ENCODE peak calls at places on chromosome 5, in ten cellular contexts. One of them, this sample, is unnamed.

GRCh38 chr5:110031402-110032140 is 341.8 kb downstream of the MAN2A1 start:
- DNase-seq in endothelial cell of umbilical vein: no peak
- DNase-seq in epithelial cell of proximal tubule: no peak
- DNase-seq in CD4-positive, alpha-beta T cell: no peak
- DNase-seq in PC-3: peak
- DNase-seq in gastrocnemius medialis: no peak
- DNase-seq in H9: no peak
- DNase-seq in MCF 10A: peak
- DNase-seq in sigmoid colon: no peak
- DNase-seq in astrocyte of the spinal cord: no peak
- DNase-seq in this sample: no peak

GRCh38 chr5:170100051-170100943 is 5.4 kb upstream of the FOXI1 start:
- DNase-seq in endothelial cell of umbilical vein: peak
- DNase-seq in epithelial cell of proximal tubule: peak
- DNase-seq in CD4-positive, alpha-beta T cell: peak
- DNase-seq in PC-3: peak
- DNase-seq in gastrocnemius medialis: peak
- DNase-seq in H9: peak
- DNase-seq in MCF 10A: peak
- DNase-seq in sigmoid colon: peak
- DNase-seq in astrocyte of the spinal cord: peak
- DNase-seq in this sample: peak

GRCh38 chr5:84430079-84430478 is 45.4 kb upstream of the EDIL3 start:
- DNase-seq in endothelial cell of umbilical vein: no peak
- DNase-seq in epithelial cell of proximal tubule: no peak
- DNase-seq in CD4-positive, alpha-beta T cell: no peak
- DNase-seq in PC-3: no peak
- DNase-seq in gastrocnemius medialis: no peak
- DNase-seq in H9: no peak
- DNase-seq in MCF 10A: no peak
- DNase-seq in sigmoid colon: no peak
- DNase-seq in astrocyte of the spinal cord: no peak
- DNase-seq in this sample: no peak

GRCh38 chr5:137486707-137487106 is 12.4 kb downstream of the SPOCK1 start:
- DNase-seq in endothelial cell of umbilical vein: peak
- DNase-seq in epithelial cell of proximal tubule: peak
- DNase-seq in CD4-positive, alpha-beta T cell: no peak
- DNase-seq in PC-3: peak
- DNase-seq in gastrocnemius medialis: peak
- DNase-seq in H9: no peak
- DNase-seq in MCF 10A: peak
- DNase-seq in sigmoid colon: no peak
- DNase-seq in astrocyte of the spinal cord: peak
- DNase-seq in this sample: peak

GRCh38 chr5:165321912-165322311 is 1816.5 kb downstream of the MAT2B start:
- DNase-seq in endothelial cell of umbilical vein: peak
- DNase-seq in epithelial cell of proximal tubule: no peak
- DNase-seq in CD4-positive, alpha-beta T cell: no peak
- DNase-seq in PC-3: peak
- DNase-seq in gastrocnemius medialis: no peak
- DNase-seq in H9: no peak
- DNase-seq in MCF 10A: peak
- DNase-seq in sigmoid colon: no peak
- DNase-seq in astrocyte of the spinal cord: peak
- DNase-seq in this sample: peak

GRCh38 chr5:33781286-33781685 is 110.5 kb downstream of the ADAMTS12 start:
- DNase-seq in endothelial cell of umbilical vein: no peak
- DNase-seq in epithelial cell of proximal tubule: peak
- DNase-seq in CD4-positive, alpha-beta T cell: no peak
- DNase-seq in PC-3: peak
- DNase-seq in gastrocnemius medialis: peak
- DNase-seq in H9: no peak
- DNase-seq in MCF 10A: no peak
- DNase-seq in sigmoid colon: peak
- DNase-seq in astrocyte of the spinal cord: peak
- DNase-seq in this sample: peak

GRCh38 chr5:7394889-7395431 is 978 bp upstream of the ADCY2 start:
- DNase-seq in endothelial cell of umbilical vein: no peak
- DNase-seq in epithelial cell of proximal tubule: no peak
- DNase-seq in CD4-positive, alpha-beta T cell: no peak
- DNase-seq in PC-3: no peak
- DNase-seq in gastrocnemius medialis: peak
- DNase-seq in H9: peak
- DNase-seq in MCF 10A: no peak
- DNase-seq in sigmoid colon: no peak
- DNase-seq in astrocyte of the spinal cord: no peak
- DNase-seq in this sample: no peak

GRCh38 chr5:53917095-53917494 is 356.7 kb downstream of the NDUFS4 start:
- DNase-seq in endothelial cell of umbilical vein: no peak
- DNase-seq in epithelial cell of proximal tubule: no peak
- DNase-seq in CD4-positive, alpha-beta T cell: no peak
- DNase-seq in PC-3: peak
- DNase-seq in gastrocnemius medialis: no peak
- DNase-seq in H9: no peak
- DNase-seq in MCF 10A: no peak
- DNase-seq in sigmoid colon: no peak
- DNase-seq in astrocyte of the spinal cord: peak
- DNase-seq in this sample: peak

GRCh38 chr5:136004436-136004835 is 24.4 kb upstream of the TGFBI start:
- DNase-seq in endothelial cell of umbilical vein: no peak
- DNase-seq in epithelial cell of proximal tubule: no peak
- DNase-seq in CD4-positive, alpha-beta T cell: no peak
- DNase-seq in PC-3: peak
- DNase-seq in gastrocnemius medialis: no peak
- DNase-seq in H9: no peak
- DNase-seq in MCF 10A: peak
- DNase-seq in sigmoid colon: no peak
- DNase-seq in astrocyte of the spinal cord: peak
- DNase-seq in this sample: peak

GRCh38 chr5:68419101-68419636 is 203.6 kb downstream of the PIK3R1 start:
- DNase-seq in endothelial cell of umbilical vein: no peak
- DNase-seq in epithelial cell of proximal tubule: no peak
- DNase-seq in CD4-positive, alpha-beta T cell: no peak
- DNase-seq in PC-3: no peak
- DNase-seq in gastrocnemius medialis: no peak
- DNase-seq in H9: no peak
- DNase-seq in MCF 10A: no peak
- DNase-seq in sigmoid colon: no peak
- DNase-seq in astrocyte of the spinal cord: no peak
- DNase-seq in this sample: no peak

GRCh38 chr5:110351451-110351850 is 375.0 kb downstream of the TMEM232 start:
- DNase-seq in endothelial cell of umbilical vein: no peak
- DNase-seq in epithelial cell of proximal tubule: no peak
- DNase-seq in CD4-positive, alpha-beta T cell: no peak
- DNase-seq in PC-3: no peak
- DNase-seq in gastrocnemius medialis: no peak
- DNase-seq in H9: no peak
- DNase-seq in MCF 10A: peak
- DNase-seq in sigmoid colon: no peak
- DNase-seq in astrocyte of the spinal cord: peak
- DNase-seq in this sample: peak

GRCh38 chr5:143569213-143569663 is 165.8 kb upstream of the NR3C1 start:
- DNase-seq in endothelial cell of umbilical vein: no peak
- DNase-seq in epithelial cell of proximal tubule: peak
- DNase-seq in CD4-positive, alpha-beta T cell: no peak
- DNase-seq in PC-3: no peak
- DNase-seq in gastrocnemius medialis: no peak
- DNase-seq in H9: no peak
- DNase-seq in MCF 10A: peak
- DNase-seq in sigmoid colon: no peak
- DNase-seq in astrocyte of the spinal cord: peak
- DNase-seq in this sample: peak

GRCh38 chr5:37665272-37665671 is 174.6 kb downstream of the GDNF start:
- DNase-seq in endothelial cell of umbilical vein: peak
- DNase-seq in epithelial cell of proximal tubule: no peak
- DNase-seq in CD4-positive, alpha-beta T cell: no peak
- DNase-seq in PC-3: no peak
- DNase-seq in gastrocnemius medialis: no peak
- DNase-seq in H9: no peak
- DNase-seq in MCF 10A: no peak
- DNase-seq in sigmoid colon: no peak
- DNase-seq in astrocyte of the spinal cord: peak
- DNase-seq in this sample: peak

GRCh38 chr5:164013077-164013670 is 507.8 kb downstream of the MAT2B start:
- DNase-seq in endothelial cell of umbilical vein: peak
- DNase-seq in epithelial cell of proximal tubule: peak
- DNase-seq in CD4-positive, alpha-beta T cell: no peak
- DNase-seq in PC-3: peak
- DNase-seq in gastrocnemius medialis: no peak
- DNase-seq in H9: peak
- DNase-seq in MCF 10A: peak
- DNase-seq in sigmoid colon: peak
- DNase-seq in astrocyte of the spinal cord: peak
- DNase-seq in this sample: peak

GRCh38 chr5:107483196-107483595 is 187.5 kb downstream of the EFNA5 start:
- DNase-seq in endothelial cell of umbilical vein: no peak
- DNase-seq in epithelial cell of proximal tubule: no peak
- DNase-seq in CD4-positive, alpha-beta T cell: no peak
- DNase-seq in PC-3: no peak
- DNase-seq in gastrocnemius medialis: no peak
- DNase-seq in H9: no peak
- DNase-seq in MCF 10A: no peak
- DNase-seq in sigmoid colon: no peak
- DNase-seq in astrocyte of the spinal cord: no peak
- DNase-seq in this sample: no peak

GRCh38 chr5:96288166-96288844 is 144.7 kb downstream of the PCSK1 start:
- DNase-seq in endothelial cell of umbilical vein: no peak
- DNase-seq in epithelial cell of proximal tubule: no peak
- DNase-seq in CD4-positive, alpha-beta T cell: no peak
- DNase-seq in PC-3: no peak
- DNase-seq in gastrocnemius medialis: no peak
- DNase-seq in H9: no peak
- DNase-seq in MCF 10A: peak
- DNase-seq in sigmoid colon: no peak
- DNase-seq in astrocyte of the spinal cord: no peak
- DNase-seq in this sample: peak

GRCh38 chr5:15499528-15500325 is at the start of gene FBXL7:
- DNase-seq in endothelial cell of umbilical vein: peak
- DNase-seq in epithelial cell of proximal tubule: no peak
- DNase-seq in CD4-positive, alpha-beta T cell: no peak
- DNase-seq in PC-3: peak
- DNase-seq in gastrocnemius medialis: peak
- DNase-seq in H9: peak
- DNase-seq in MCF 10A: no peak
- DNase-seq in sigmoid colon: peak
- DNase-seq in astrocyte of the spinal cord: peak
- DNase-seq in this sample: peak

GRCh38 chr5:99814311-99815063 is 720.7 kb upstream of the FAM174A start:
- DNase-seq in endothelial cell of umbilical vein: no peak
- DNase-seq in epithelial cell of proximal tubule: no peak
- DNase-seq in CD4-positive, alpha-beta T cell: no peak
- DNase-seq in PC-3: peak
- DNase-seq in gastrocnemius medialis: no peak
- DNase-seq in H9: no peak
- DNase-seq in MCF 10A: no peak
- DNase-seq in sigmoid colon: no peak
- DNase-seq in astrocyte of the spinal cord: peak
- DNase-seq in this sample: no peak

GRCh38 chr5:1050449-1051365 is 42.1 kb downstream of the NKD2 start:
- DNase-seq in endothelial cell of umbilical vein: no peak
- DNase-seq in epithelial cell of proximal tubule: no peak
- DNase-seq in CD4-positive, alpha-beta T cell: no peak
- DNase-seq in PC-3: no peak
- DNase-seq in gastrocnemius medialis: no peak
- DNase-seq in H9: no peak
- DNase-seq in MCF 10A: no peak
- DNase-seq in sigmoid colon: no peak
- DNase-seq in astrocyte of the spinal cord: no peak
- DNase-seq in this sample: no peak

GRCh38 chr5:122896598-122897282 is 51.3 kb downstream of the SNX24 start:
- DNase-seq in endothelial cell of umbilical vein: peak
- DNase-seq in epithelial cell of proximal tubule: no peak
- DNase-seq in CD4-positive, alpha-beta T cell: no peak
- DNase-seq in PC-3: peak
- DNase-seq in gastrocnemius medialis: no peak
- DNase-seq in H9: no peak
- DNase-seq in MCF 10A: peak
- DNase-seq in sigmoid colon: no peak
- DNase-seq in astrocyte of the spinal cord: peak
- DNase-seq in this sample: peak

GRCh38 chr5:61254969-61255555 is 77.0 kb upstream of the ZSWIM6 start:
- DNase-seq in endothelial cell of umbilical vein: no peak
- DNase-seq in epithelial cell of proximal tubule: no peak
- DNase-seq in CD4-positive, alpha-beta T cell: no peak
- DNase-seq in PC-3: peak
- DNase-seq in gastrocnemius medialis: no peak
- DNase-seq in H9: no peak
- DNase-seq in MCF 10A: peak
- DNase-seq in sigmoid colon: no peak
- DNase-seq in astrocyte of the spinal cord: no peak
- DNase-seq in this sample: no peak

GRCh38 chr5:97844797-97845196 is 661.8 kb upstream of the RIOK2 start:
- DNase-seq in endothelial cell of umbilical vein: no peak
- DNase-seq in epithelial cell of proximal tubule: no peak
- DNase-seq in CD4-positive, alpha-beta T cell: no peak
- DNase-seq in PC-3: no peak
- DNase-seq in gastrocnemius medialis: no peak
- DNase-seq in H9: peak
- DNase-seq in MCF 10A: no peak
- DNase-seq in sigmoid colon: no peak
- DNase-seq in astrocyte of the spinal cord: no peak
- DNase-seq in this sample: no peak
- TF ChIP-seq CTCF in endothelial cell of umbilical vein: no peak
- TF ChIP-seq CTCF in epithelial cell of proximal tubule: no peak
- TF ChIP-seq CTCF in CD4-positive, alpha-beta T cell: no peak
- TF ChIP-seq CTCF in PC-3: no peak
- TF ChIP-seq CTCF in gastrocnemius medialis: no peak
- TF ChIP-seq CTCF in H9: peak
- TF ChIP-seq CTCF in MCF 10A: no peak
- TF ChIP-seq CTCF in sigmoid colon: no peak
- TF ChIP-seq CTCF in astrocyte of the spinal cord: no peak
- TF ChIP-seq CTCF in this sample: peak

GRCh38 chr5:88613051-88613450 is 269.9 kb downstream of the MEF2C start:
- DNase-seq in endothelial cell of umbilical vein: no peak
- DNase-seq in epithelial cell of proximal tubule: no peak
- DNase-seq in CD4-positive, alpha-beta T cell: no peak
- DNase-seq in PC-3: no peak
- DNase-seq in gastrocnemius medialis: no peak
- DNase-seq in H9: no peak
- DNase-seq in MCF 10A: peak
- DNase-seq in sigmoid colon: no peak
- DNase-seq in astrocyte of the spinal cord: no peak
- DNase-seq in this sample: no peak
- TF ChIP-seq CTCF in endothelial cell of umbilical vein: no peak
- TF ChIP-seq CTCF in epithelial cell of proximal tubule: no peak
- TF ChIP-seq CTCF in CD4-positive, alpha-beta T cell: no peak
- TF ChIP-seq CTCF in PC-3: no peak
- TF ChIP-seq CTCF in gastrocnemius medialis: no peak
- TF ChIP-seq CTCF in H9: no peak
- TF ChIP-seq CTCF in MCF 10A: no peak
- TF ChIP-seq CTCF in sigmoid colon: no peak
- TF ChIP-seq CTCF in astrocyte of the spinal cord: no peak
- TF ChIP-seq CTCF in this sample: no peak

GRCh38 chr5:150613991-150614650 is 26.3 kb upstream of the SYNPO start:
- DNase-seq in endothelial cell of umbilical vein: no peak
- DNase-seq in epithelial cell of proximal tubule: no peak
- DNase-seq in CD4-positive, alpha-beta T cell: no peak
- DNase-seq in PC-3: no peak
- DNase-seq in gastrocnemius medialis: no peak
- DNase-seq in H9: no peak
- DNase-seq in MCF 10A: no peak
- DNase-seq in sigmoid colon: no peak
- DNase-seq in astrocyte of the spinal cord: no peak
- DNase-seq in this sample: no peak
- TF ChIP-seq CTCF in endothelial cell of umbilical vein: peak
- TF ChIP-seq CTCF in epithelial cell of proximal tubule: peak
- TF ChIP-seq CTCF in CD4-positive, alpha-beta T cell: no peak
- TF ChIP-seq CTCF in PC-3: no peak
- TF ChIP-seq CTCF in gastrocnemius medialis: no peak
- TF ChIP-seq CTCF in H9: peak
- TF ChIP-seq CTCF in MCF 10A: peak
- TF ChIP-seq CTCF in sigmoid colon: no peak
- TF ChIP-seq CTCF in astrocyte of the spinal cord: peak
- TF ChIP-seq CTCF in this sample: peak

GRCh38 chr5:90709323-90710148 is 150.9 kb downstream of the ADGRV1 start:
- DNase-seq in endothelial cell of umbilical vein: peak
- DNase-seq in epithelial cell of proximal tubule: no peak
- DNase-seq in CD4-positive, alpha-beta T cell: no peak
- DNase-seq in PC-3: peak
- DNase-seq in gastrocnemius medialis: no peak
- DNase-seq in H9: peak
- DNase-seq in MCF 10A: peak
- DNase-seq in sigmoid colon: no peak
- DNase-seq in astrocyte of the spinal cord: peak
- DNase-seq in this sample: peak
- TF ChIP-seq CTCF in endothelial cell of umbilical vein: peak
- TF ChIP-seq CTCF in epithelial cell of proximal tubule: peak
- TF ChIP-seq CTCF in CD4-positive, alpha-beta T cell: peak
- TF ChIP-seq CTCF in PC-3: peak
- TF ChIP-seq CTCF in gastrocnemius medialis: no peak
- TF ChIP-seq CTCF in H9: peak
- TF ChIP-seq CTCF in MCF 10A: peak
- TF ChIP-seq CTCF in sigmoid colon: peak
- TF ChIP-seq CTCF in astrocyte of the spinal cord: peak
- TF ChIP-seq CTCF in this sample: peak

This sample was measured in fibroblast of villous mesenchyme.